ENCODE peak calls at places on chromosomes 6 and 20, in eight cellular contexts. Z is ovary, B is IMR-90, P is transverse colon, T is gastrocnemius medialis, U is GM12892, D is spleen, K is H1. Y is an unnamed sample.
A peak's percentile ranks its signal among the peaks of the same experiment; 100 is the strongest.

GRCh38 chr6:18025591-18025990 is 38.2 kb upstream of the KIF13A start:
- DNase-seq in T (no peak), P (no peak), B (peak; percentile 32), K (no peak), D (no peak), Z (no peak), U (no peak), Y (no peak)

GRCh38 chr20:10359621-10360040 is 74.4 kb downstream of the MKKS start:
- DNase-seq in U (no peak), B (peak; percentile 64), D (no peak), T (no peak), K (no peak), P (no peak), Z (no peak), Y (no peak)

GRCh38 chr6:24583463-24584389 is 62.3 kb downstream of the KIAA0319 start:
- DNase-seq in T (peak; percentile 31), D (peak; percentile 88), K (peak; percentile 81), U (no peak), P (peak; percentile 86), B (peak; percentile 63), Z (peak; percentile 73), Y (peak; percentile 77)

GRCh38 chr20:36105731-36106226 is 48.8 kb upstream of the EPB41L1 start:
- DNase-seq in Z (no peak), U (no peak), T (no peak), P (peak; percentile 65), D (no peak), B (no peak), K (no peak), Y (no peak)

GRCh38 chr20:57618091-57618765 is 2.0 kb downstream of the ZBP1 start:
- DNase-seq in U (no peak), B (no peak), P (peak; percentile 78), K (peak; percentile 31), T (no peak), D (peak; percentile 83), Z (no peak), Y (no peak)

GRCh38 chr20:63280929-63281545 is 8.4 kb downstream of the ARFGAP1 start:
- DNase-seq in K (no peak), P (no peak), U (no peak), D (no peak), B (no peak), Z (no peak), T (no peak), Y (no peak)

GRCh38 chr6:158416841-158417759 is 104.8 kb downstream of the TULP4 start:
- DNase-seq in K (no peak), T (no peak), D (no peak), P (no peak), Z (no peak), U (no peak), B (peak; percentile 11), Y (no peak)

GRCh38 chr6:75952132-75952531 is 120.3 kb downstream of the IMPG1 start:
- DNase-seq in U (no peak), B (no peak), T (no peak), K (no peak), D (no peak), P (no peak), Z (no peak), Y (no peak)

GRCh38 chr20:53666144-53666543 is 72.5 kb upstream of the ZNF217 start:
- DNase-seq in P (peak; percentile 1), Z (no peak), U (no peak), K (no peak), D (no peak), B (no peak), T (no peak), Y (no peak)

GRCh38 chr6:139903411-139904157 is 529.1 kb upstream of the CITED2 start:
- DNase-seq in K (no peak), B (no peak), D (no peak), U (peak; percentile 19), Z (no peak), P (peak; percentile 52), T (no peak), Y (no peak)

GRCh38 chr6:75602164-75602896 is 650 bp downstream of the SENP6 start:
- DNase-seq in K (peak; percentile 79), U (peak; percentile 26), D (peak; percentile 92), Z (peak; percentile 55), P (peak; percentile 33), B (peak; percentile 42), T (no peak), Y (peak; percentile 81)

GRCh38 chr20:25544316-25544715 is 41.0 kb downstream of the NINL start:
- DNase-seq in B (no peak), K (no peak), Z (no peak), T (no peak), P (no peak), U (no peak), D (no peak), Y (no peak)

GRCh38 chr6:43413002-43413401 is 14.3 kb upstream of the ABCC10 start:
- DNase-seq in K (no peak), U (no peak), Z (no peak), B (no peak), D (no peak), T (no peak), P (no peak), Y (no peak)

GRCh38 chr6:89989742-89990141 is 95.5 kb downstream of the GJA10 start:
- DNase-seq in Z (no peak), T (no peak), B (peak; percentile 94), D (no peak), K (no peak), P (no peak), U (no peak), Y (no peak)

GRCh38 chr20:15965165-15965564 is 608.1 kb downstream of the KIF16B start:
- DNase-seq in T (no peak), D (no peak), U (no peak), K (no peak), Z (no peak), B (no peak), P (no peak), Y (no peak)

GRCh38 chr6:27894839-27895762 is 17.1 kb downstream of the OR2B2 start:
- DNase-seq in U (no peak), Z (peak; percentile 58), K (no peak), B (peak; percentile 88), T (peak; percentile 36), D (no peak), P (peak; percentile 57), Y (peak; percentile 93)

GRCh38 chr6:27892596-27893058 is 19.6 kb downstream of the OR2B2 start:
- DNase-seq in P (no peak), K (no peak), T (no peak), D (no peak), B (peak; percentile 27), Z (no peak), U (no peak), Y (no peak)

GRCh38 chr6:27893059-27893835 is 18.9 kb downstream of the OR2B2 start:
- DNase-seq in Z (no peak), D (peak; percentile 95), B (peak; percentile 99), K (peak; percentile 96), P (peak; percentile 93), T (no peak), U (peak; percentile 50), Y (peak; percentile 98)

GRCh38 chr6:27896398-27896796 is 15.8 kb downstream of the OR2B2 start:
- DNase-seq in B (no peak), D (no peak), Z (no peak), P (no peak), U (no peak), T (no peak), K (no peak), Y (no peak)

GRCh38 chr6:27893836-27894807 is 18.1 kb downstream of the OR2B2 start:
- DNase-seq in B (peak; percentile 94), T (peak; percentile 66), P (peak; percentile 90), Z (peak; percentile 80), D (peak; percentile 88), K (no peak), U (no peak), Y (peak; percentile 97)
- TF ChIP-seq POLR2A in B (no peak), T (no peak), P (no peak), Z (no peak), D (no peak), K (peak; percentile 31), U (no peak), Y (no peak)

GRCh38 chr6:42140756-42141602 is 1.4 kb downstream of the C6orf132 start:
- DNase-seq in P (no peak), D (no peak), B (no peak), U (no peak), K (no peak), T (no peak), Z (no peak), Y (no peak)
- TF ChIP-seq POLR2A in P (no peak), D (no peak), B (no peak), U (no peak), K (no peak), T (no peak), Z (no peak), Y (no peak)

GRCh38 chr6:31267504-31268371 is 4.2 kb downstream of the HLA-C start:
- DNase-seq in B (no peak), D (no peak), Z (no peak), K (no peak), T (no peak), U (no peak), P (peak; percentile 56), Y (no peak)

GRCh38 chr6:31272856-31273626 is 1.1 kb upstream of the HLA-C start:
- DNase-seq in B (no peak), T (no peak), Z (no peak), P (no peak), D (no peak), U (no peak), K (no peak), Y (no peak)

GRCh38 chr6:31270788-31271640 is 878 bp downstream of the HLA-C start:
- DNase-seq in D (peak; percentile 95), Z (peak; percentile 76), U (peak; percentile 25), T (no peak), K (peak; percentile 79), B (peak; percentile 47), P (peak; percentile 89), Y (peak; percentile 89)

GRCh38 chr6:31272431-31272830 is 539 bp upstream of the HLA-C start:
- DNase-seq in T (no peak), B (no peak), U (no peak), P (no peak), D (no peak), Z (no peak), K (no peak), Y (no peak)

DNA sequence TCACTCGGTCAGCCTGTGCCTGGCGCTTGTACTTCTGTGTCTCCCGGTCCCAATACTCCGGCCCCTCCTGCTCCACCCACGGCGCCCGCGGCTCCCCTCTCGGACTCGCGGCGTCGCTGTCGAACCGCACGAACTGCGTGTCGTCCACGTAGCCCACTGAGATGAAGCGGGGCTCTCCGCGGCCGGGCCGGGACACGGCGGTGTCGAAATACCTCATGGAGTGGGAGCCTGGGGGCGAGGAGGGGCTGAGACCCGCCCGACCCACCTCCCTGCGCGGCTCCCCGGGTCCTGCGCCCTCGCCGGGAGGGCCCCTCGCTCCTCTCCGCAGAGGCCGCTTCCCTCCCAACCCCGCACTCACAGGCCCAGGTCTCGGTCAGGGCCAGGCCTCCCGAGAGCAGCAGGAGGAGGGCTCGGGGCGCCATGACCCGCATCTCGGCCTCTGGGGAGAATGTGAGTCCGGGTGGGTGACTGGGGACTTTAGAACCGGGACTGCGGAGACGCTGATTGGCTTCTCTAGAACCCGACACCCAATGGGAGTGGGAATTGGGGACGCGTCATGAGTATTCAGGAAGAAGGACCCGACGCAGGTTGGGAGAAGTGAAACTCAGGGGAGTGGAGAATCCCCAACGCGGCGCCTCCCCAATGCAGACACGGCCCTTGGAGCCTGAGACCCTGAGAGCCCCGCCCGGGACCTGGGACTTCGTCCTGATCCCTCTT is at the start of gene HLA-C:
- DNase-seq in T (peak; percentile 85), B (peak; percentile 95), D (peak; percentile 96), Z (peak; percentile 89), K (peak; percentile 85), U (peak; percentile 84), P (peak; percentile 96), Y (peak; percentile 96)
- TF ChIP-seq POLR2A in T (peak; percentile 63), B (peak; percentile 64), D (peak; percentile 95), Z (peak; percentile 86), K (peak; percentile 80), U (peak; percentile 76), P (peak; percentile 86), Y (peak; percentile 74)

GRCh38 chr20:18496740-18497592 is at the start of gene RBBP9:
- DNase-seq in T (peak; percentile 69), B (peak; percentile 73), P (peak; percentile 89), K (peak; percentile 90), D (peak; percentile 97), Z (peak; percentile 86), U (peak; percentile 77), Y (peak; percentile 69)
- TF ChIP-seq POLR2A in T (no peak), B (no peak), P (no peak), K (peak; percentile 84), D (no peak), Z (no peak), U (peak; percentile 61), Y (peak; percentile 21)